ENCODE peak calls at places on chromosome 13, in four cellular contexts. One of them, this sample, is unnamed.

GRCh38 chr13:49098198-49098597 is 121.9 kb upstream of the MLNR start:
- DNase-seq in GM06990: no peak
- DNase-seq in kidney glomerular epithelial cell: peak
- DNase-seq in AG08396: peak
- DNase-seq in this sample: peak

GRCh38 chr13:73901324-73902068 is 232.7 kb downstream of the KLF12 start:
- DNase-seq in kidney glomerular epithelial cell: no peak
- DNase-seq in AG08396: no peak
- DNase-seq in GM06990: no peak
- DNase-seq in this sample: no peak

GRCh38 chr13:110774051-110774450 is 60.6 kb downstream of the ING1 start:
- DNase-seq in kidney glomerular epithelial cell: no peak
- DNase-seq in AG08396: no peak
- DNase-seq in GM06990: no peak
- DNase-seq in this sample: no peak

GRCh38 chr13:98549006-98549727 is 27.7 kb downstream of the STK24 start:
- DNase-seq in AG08396: peak
- DNase-seq in kidney glomerular epithelial cell: no peak
- DNase-seq in GM06990: no peak
- DNase-seq in this sample: peak

GRCh38 chr13:91758724-91759123 is 360.3 kb downstream of the GPC5 start:
- DNase-seq in GM06990: no peak
- DNase-seq in AG08396: no peak
- DNase-seq in kidney glomerular epithelial cell: no peak
- DNase-seq in this sample: no peak

GRCh38 chr13:94154362-94154761 is 325.1 kb downstream of the DCT start:
- DNase-seq in kidney glomerular epithelial cell: no peak
- DNase-seq in AG08396: peak
- DNase-seq in GM06990: no peak
- DNase-seq in this sample: peak

GRCh38 chr13:100535401-100536135 is 53.0 kb downstream of the GGACT start:
- DNase-seq in kidney glomerular epithelial cell: no peak
- DNase-seq in AG08396: peak
- DNase-seq in GM06990: no peak
- DNase-seq in this sample: no peak

GRCh38 chr13:46160474-46161066 is 21.4 kb downstream of the LCP1 start:
- DNase-seq in AG08396: peak
- DNase-seq in GM06990: no peak
- DNase-seq in kidney glomerular epithelial cell: peak
- DNase-seq in this sample: peak

GRCh38 chr13:76991432-76991795 is 467 bp upstream of the CLN5 start:
- DNase-seq in AG08396: no peak
- DNase-seq in GM06990: no peak
- DNase-seq in kidney glomerular epithelial cell: no peak
- DNase-seq in this sample: no peak

GRCh38 chr13:73171242-73171641 is 112.4 kb downstream of the KLF5 start:
- DNase-seq in kidney glomerular epithelial cell: no peak
- DNase-seq in GM06990: no peak
- DNase-seq in AG08396: no peak
- DNase-seq in this sample: no peak

GRCh38 chr13:113941571-113942191 is 32.2 kb downstream of the C13orf46 start:
- DNase-seq in GM06990: no peak
- DNase-seq in AG08396: no peak
- DNase-seq in kidney glomerular epithelial cell: no peak
- DNase-seq in this sample: no peak

GRCh38 chr13:62040806-62041205 is 625.2 kb upstream of the PCDH20 start:
- DNase-seq in kidney glomerular epithelial cell: no peak
- DNase-seq in AG08396: no peak
- DNase-seq in GM06990: no peak
- DNase-seq in this sample: no peak

GRCh38 chr13:82330499-82330898 is 1551.8 kb downstream of the SLITRK1 start:
- DNase-seq in GM06990: no peak
- DNase-seq in AG08396: no peak
- DNase-seq in kidney glomerular epithelial cell: no peak
- DNase-seq in this sample: no peak

GRCh38 chr13:27321619-27322385 is 51.2 kb downstream of the RASL11A start:
- DNase-seq in AG08396: no peak
- DNase-seq in kidney glomerular epithelial cell: no peak
- DNase-seq in GM06990: no peak
- DNase-seq in this sample: no peak

GRCh38 chr13:55937180-55937579 is 1203.5 kb upstream of the PRR20A start:
- DNase-seq in kidney glomerular epithelial cell: no peak
- DNase-seq in GM06990: no peak
- DNase-seq in AG08396: no peak
- DNase-seq in this sample: no peak

GRCh38 chr13:24267801-24268200 is 41.6 kb upstream of the C1QTNF9 start:
- DNase-seq in kidney glomerular epithelial cell: no peak
- DNase-seq in AG08396: no peak
- DNase-seq in GM06990: no peak
- DNase-seq in this sample: no peak

GRCh38 chr13:37608750-37609339 is 10.3 kb upstream of the POSTN start:
- DNase-seq in kidney glomerular epithelial cell: no peak
- DNase-seq in AG08396: no peak
- DNase-seq in GM06990: no peak
- DNase-seq in this sample: no peak

GRCh38 chr13:98648141-98648540 is 71.2 kb upstream of the STK24 start:
- DNase-seq in AG08396: no peak
- DNase-seq in kidney glomerular epithelial cell: no peak
- DNase-seq in GM06990: no peak
- DNase-seq in this sample: no peak

GRCh38 chr13:68050746-68051145 is 820.6 kb upstream of the PCDH9 start:
- DNase-seq in kidney glomerular epithelial cell: no peak
- DNase-seq in AG08396: no peak
- DNase-seq in GM06990: no peak
- DNase-seq in this sample: no peak

GRCh38 chr13:39446865-39447264 is 156.1 kb downstream of the LHFPL6 start:
- DNase-seq in GM06990: no peak
- DNase-seq in AG08396: no peak
- DNase-seq in kidney glomerular epithelial cell: no peak
- DNase-seq in this sample: no peak

GRCh38 chr13:60332682-60333081 is 64.3 kb upstream of the TDRD3 start:
- DNase-seq in GM06990: no peak
- DNase-seq in kidney glomerular epithelial cell: no peak
- DNase-seq in AG08396: no peak
- DNase-seq in this sample: no peak

GRCh38 chr13:76641056-76641455 is 245.1 kb downstream of the KCTD12 start:
- DNase-seq in GM06990: no peak
- DNase-seq in kidney glomerular epithelial cell: no peak
- DNase-seq in AG08396: no peak
- DNase-seq in this sample: no peak

GRCh38 chr13:40608308-40608707 is 58.1 kb downstream of the FOXO1 start:
- DNase-seq in GM06990: no peak
- DNase-seq in AG08396: no peak
- DNase-seq in kidney glomerular epithelial cell: no peak
- DNase-seq in this sample: no peak

GRCh38 chr13:111034811-111035210 is 80.3 kb upstream of the ARHGEF7 start:
- DNase-seq in kidney glomerular epithelial cell: no peak
- DNase-seq in GM06990: no peak
- DNase-seq in AG08396: peak
- DNase-seq in this sample: peak

GRCh38 chr13:36850790-36851438 is 31.9 kb downstream of the RFXAP start:
- DNase-seq in GM06990: no peak
- DNase-seq in AG08396: no peak
- DNase-seq in kidney glomerular epithelial cell: no peak
- DNase-seq in this sample: no peak

GRCh38 chr13:98129059-98129741 is 13.7 kb upstream of the FARP1 start:
- DNase-seq in GM06990: no peak
- DNase-seq in kidney glomerular epithelial cell: no peak
- DNase-seq in AG08396: no peak
- DNase-seq in this sample: peak

GRCh38 chr13:50229935-50230334 is 214.7 kb downstream of the KCNRG start:
- DNase-seq in AG08396: no peak
- DNase-seq in GM06990: no peak
- DNase-seq in kidney glomerular epithelial cell: no peak
- DNase-seq in this sample: peak

GRCh38 chr13:97018029-97018819 is 23.9 kb upstream of the OXGR1 start:
- DNase-seq in kidney glomerular epithelial cell: peak
- DNase-seq in AG08396: peak
- DNase-seq in GM06990: no peak
- DNase-seq in this sample: peak

GRCh38 chr13:110018009-110018408 is 231.6 kb upstream of the IRS2 start:
- DNase-seq in AG08396: no peak
- DNase-seq in kidney glomerular epithelial cell: no peak
- DNase-seq in GM06990: no peak
- DNase-seq in this sample: peak

GRCh38 chr13:33322965-33323668 is 37.6 kb upstream of the STARD13 start:
- DNase-seq in GM06990: no peak
- DNase-seq in kidney glomerular epithelial cell: no peak
- DNase-seq in AG08396: no peak
- DNase-seq in this sample: no peak

GRCh38 chr13:72849571-72849970 is 67.6 kb downstream of the PIBF1 start:
- DNase-seq in AG08396: no peak
- DNase-seq in kidney glomerular epithelial cell: no peak
- DNase-seq in GM06990: no peak
- DNase-seq in this sample: no peak

GRCh38 chr13:99277629-99278028 is 19.4 kb upstream of the GPR18 start:
- DNase-seq in AG08396: no peak
- DNase-seq in GM06990: no peak
- DNase-seq in kidney glomerular epithelial cell: no peak
- DNase-seq in this sample: no peak

GRCh38 chr13:28099396-28100148 is 804 bp downstream of the FLT3 start:
- DNase-seq in AG08396: no peak
- DNase-seq in GM06990: no peak
- DNase-seq in kidney glomerular epithelial cell: no peak
- DNase-seq in this sample: no peak

GRCh38 chr13:31944262-31945160 is 87.1 kb upstream of the FRY start:
- DNase-seq in AG08396: no peak
- DNase-seq in kidney glomerular epithelial cell: no peak
- DNase-seq in GM06990: no peak
- DNase-seq in this sample: no peak

GRCh38 chr13:113162783-113163685 is 4.6 kb downstream of the PROZ start:
- DNase-seq in AG08396: no peak
- DNase-seq in GM06990: no peak
- DNase-seq in kidney glomerular epithelial cell: no peak
- DNase-seq in this sample: no peak

GRCh38 chr13:75365724-75366173 is 116.2 kb downstream of the TBC1D4 start:
- DNase-seq in AG08396: peak
- DNase-seq in GM06990: peak
- DNase-seq in kidney glomerular epithelial cell: peak
- DNase-seq in this sample: peak

GRCh38 chr13:39123578-39123977 is 85.3 kb downstream of the NHLRC3 start:
- DNase-seq in kidney glomerular epithelial cell: no peak
- DNase-seq in AG08396: no peak
- DNase-seq in GM06990: no peak
- DNase-seq in this sample: no peak

This sample was measured in NCI-H226.